ENCODE peak calls at places on chromosomes 5 and 9, in six cellular contexts. P is H1, N is HepG2, B is K562, J is GM12878, E is GM12891. R is an unnamed sample.

GRCh38 chr9:134622896-134623407 is 18.7 kb upstream of the COL5A1 start:
- DNase-seq in P (no peak), N (no peak), B (no peak), J (no peak), E (no peak), R (no peak)

GRCh38 chr5:80487444-80487828 is 464 bp upstream of the FAM151B start:
- DNase-seq in P (no peak), N (no peak), B (no peak), J (no peak), E (no peak), R (no peak)

GRCh38 chr9:136695955-136696354 is 8.7 kb upstream of the AGPAT2 start:
- DNase-seq in P (no peak), N (no peak), B (no peak), J (no peak), E (no peak), R (no peak)

GRCh38 chr9:6184749-6185645 is 30.6 kb upstream of the IL33 start:
- DNase-seq in P (no peak), N (no peak), B (no peak), J (peak; percentile 61), E (peak; percentile 38), R (peak; percentile 23)

GRCh38 chr5:98964621-98965020 is 35.8 kb upstream of the CHD1 start:
- DNase-seq in P (no peak), N (no peak), B (no peak), J (no peak), E (no peak), R (no peak)

GRCh38 chr9:130042406-130042930 is 521 bp downstream of the FNBP1 start:
- DNase-seq in P (no peak), N (no peak), B (peak; percentile 48), J (no peak), E (no peak), R (no peak)

GRCh38 chr5:71744009-71744792 is 25.1 kb downstream of the CARTPT start:
- DNase-seq in P (no peak), N (no peak), B (no peak), J (no peak), E (no peak), R (no peak)

GRCh38 chr9:126472446-126472845 is 141.3 kb upstream of the LMX1B start:
- DNase-seq in P (no peak), N (no peak), B (no peak), J (no peak), E (no peak), R (no peak)

GRCh38 chr5:177094224-177095087 is 7.7 kb downstream of the FGFR4 start:
- DNase-seq in P (no peak), N (peak; percentile 86), B (no peak), J (no peak), E (no peak), R (no peak)

GRCh38 chr5:147671365-147671764 is 111.2 kb downstream of the JAKMIP2 start:
- DNase-seq in P (no peak), N (peak; percentile 43), B (no peak), J (no peak), E (no peak), R (no peak)

GRCh38 chr5:38888023-38888422 is 42.2 kb downstream of the OSMR start:
- DNase-seq in P (peak; percentile 41), N (no peak), B (no peak), J (no peak), E (no peak), R (no peak)

GRCh38 chr5:122908662-122909061 is 63.2 kb downstream of the SNX24 start:
- DNase-seq in P (no peak), N (no peak), B (no peak), J (no peak), E (no peak), R (no peak)
- TF ChIP-seq POLR2AphosphoS5 in P (no peak), N (no peak), B (no peak), J (no peak), E (no peak), R (no peak)

GRCh38 chr9:16252631-16253030 is 617.8 kb downstream of the BNC2 start:
- DNase-seq in P (no peak), N (no peak), B (no peak), J (no peak), E (no peak), R (no peak)
- TF ChIP-seq TAF1 in P (no peak), N (no peak), B (no peak), J (no peak), E (no peak), R (no peak)

DNA sequence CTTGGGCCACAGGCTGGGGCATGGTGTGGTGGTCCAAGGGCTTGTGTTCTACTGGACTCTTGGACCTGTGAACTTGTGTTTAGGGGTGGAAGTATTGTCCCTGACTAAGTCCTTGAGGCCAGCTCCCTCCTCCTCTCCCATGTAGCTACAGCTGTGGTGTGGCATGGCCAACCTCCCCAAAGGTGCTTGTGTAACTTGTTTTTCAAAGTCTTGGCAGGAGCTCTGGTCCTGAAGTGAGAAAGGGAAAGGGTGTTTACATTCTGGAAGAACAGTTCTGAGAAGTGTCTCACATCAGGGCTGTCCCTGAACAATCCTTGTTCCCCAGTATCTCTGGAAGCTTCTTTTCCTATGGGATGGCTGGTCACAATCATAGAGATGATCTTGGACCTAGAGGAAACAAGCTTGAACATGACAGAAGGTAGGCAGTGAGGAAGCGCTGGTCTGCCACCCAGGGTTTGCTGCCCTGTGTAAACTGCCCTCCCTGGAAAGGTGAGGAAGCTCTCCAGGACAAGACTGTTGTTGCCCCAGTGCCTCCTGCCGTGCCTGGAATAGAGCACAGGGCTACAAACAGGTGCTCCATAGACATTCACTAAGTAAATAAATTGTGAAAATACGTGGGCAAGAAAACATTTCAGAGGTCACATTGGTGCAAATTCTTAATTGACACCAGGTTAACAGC is 64.6 kb upstream of the KLF9 start:
- DNase-seq in P (no peak), N (no peak), B (no peak), J (no peak), E (no peak), R (no peak)
- TF ChIP-seq POLR2A in P (no peak), N (no peak), B (no peak), J (no peak), E (no peak), R (no peak)

DNA sequence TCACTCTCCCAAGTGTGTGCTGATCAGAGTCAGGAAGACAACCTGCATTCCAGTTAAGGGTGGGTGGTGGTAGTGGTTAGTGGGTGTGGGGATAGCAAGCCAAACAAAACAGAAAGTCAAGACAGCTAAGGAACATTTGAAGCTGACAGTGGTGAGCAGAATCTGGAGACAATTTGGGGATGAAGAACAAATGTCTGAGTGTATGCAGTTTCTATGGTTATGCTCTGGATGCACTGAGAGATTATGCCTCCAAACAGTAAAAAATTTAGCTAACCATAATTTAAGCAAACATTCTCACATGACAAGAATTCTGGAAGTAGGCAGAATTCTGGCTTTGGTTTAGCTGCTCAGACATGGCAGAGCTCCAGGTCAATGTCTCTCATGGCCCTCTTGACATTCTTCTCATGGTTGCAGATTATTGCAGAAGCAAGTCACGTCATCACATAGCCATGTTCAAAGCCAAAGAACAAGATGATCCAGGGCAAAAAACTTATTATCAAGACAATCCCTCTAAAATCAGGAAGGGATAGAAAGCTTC is 148.7 kb downstream of the LURAP1L start:
- DNase-seq in P (no peak), N (no peak), B (no peak), J (no peak), E (no peak), R (no peak)
- TF ChIP-seq POLR2AphosphoS5 in P (no peak), N (no peak), B (no peak), J (no peak), E (no peak), R (no peak)

DNA sequence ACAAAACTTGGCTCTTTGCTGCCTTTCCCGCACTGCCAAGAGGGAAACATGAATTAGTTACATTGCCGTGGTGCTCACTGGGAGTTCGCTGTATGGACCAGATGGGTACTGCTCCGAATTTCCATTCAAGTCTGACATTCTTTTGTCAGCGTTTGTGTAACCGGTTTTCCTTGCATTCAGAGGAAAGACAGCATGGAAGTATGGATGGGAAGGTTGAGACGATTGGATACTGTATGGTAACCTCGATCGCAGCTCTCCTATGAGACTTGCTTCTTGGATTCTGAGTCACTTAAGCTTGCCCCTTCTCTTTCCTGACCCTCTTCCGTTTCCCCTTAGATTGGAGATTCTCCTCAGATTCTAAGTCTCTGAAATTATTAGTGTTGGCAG is 625 bp upstream of the UBLCP1 start:
- DNase-seq in P (no peak), N (no peak), B (no peak), J (no peak), E (no peak), R (no peak)
- TF ChIP-seq TAF1 in P (no peak), N (no peak), B (no peak), J (no peak), E (no peak), R (no peak)

GRCh38 chr5:143047091-143047490 is 276.9 kb downstream of the ARHGAP26 start:
- DNase-seq in P (no peak), N (no peak), B (no peak), J (no peak), E (no peak), R (no peak)

GRCh38 chr5:143041972-143042770 is 272.0 kb downstream of the ARHGAP26 start:
- DNase-seq in P (no peak), N (no peak), B (no peak), J (no peak), E (no peak), R (no peak)

GRCh38 chr5:143041461-143041860 is 271.3 kb downstream of the ARHGAP26 start:
- DNase-seq in P (no peak), N (no peak), B (no peak), J (no peak), E (no peak), R (no peak)

GRCh38 chr5:143045062-143045461 is 274.9 kb downstream of the ARHGAP26 start:
- DNase-seq in P (no peak), N (no peak), B (no peak), J (no peak), E (no peak), R (no peak)

GRCh38 chr5:143044265-143044664 is 274.1 kb downstream of the ARHGAP26 start:
- DNase-seq in P (no peak), N (no peak), B (no peak), J (no peak), E (no peak), R (no peak)
- TF ChIP-seq POLR2A in P (no peak), N (no peak), B (no peak), J (no peak), E (no peak), R (no peak)

GRCh38 chr5:91186101-91186500 is 197.0 kb downstream of the ARRDC3 start:
- DNase-seq in P (no peak), N (no peak), B (no peak), J (no peak), E (no peak), R (no peak)

GRCh38 chr5:91179018-91179417 is 204.1 kb downstream of the ARRDC3 start:
- DNase-seq in P (no peak), N (no peak), B (no peak), J (no peak), E (no peak), R (no peak)

GRCh38 chr5:91180506-91180905 is 202.6 kb downstream of the ARRDC3 start:
- DNase-seq in P (no peak), N (no peak), B (no peak), J (no peak), E (no peak), R (no peak)

GRCh38 chr5:91183743-91184142 is 199.4 kb downstream of the ARRDC3 start:
- DNase-seq in P (peak; percentile 9), N (no peak), B (no peak), J (no peak), E (no peak), R (no peak)

GRCh38 chr5:91182763-91183162 is 200.4 kb downstream of the ARRDC3 start:
- DNase-seq in P (no peak), N (no peak), B (no peak), J (no peak), E (no peak), R (no peak)
- TF ChIP-seq POLR2AphosphoS5 in P (no peak), N (no peak), B (no peak), J (no peak), E (no peak), R (no peak)

R was measured in GM12892.